ENCODE peak calls at places on chromosomes 7 and 10, in four cellular contexts. One of them, this sample, is unnamed.

GRCh38 chr7:12174931-12175330 is 36.2 kb upstream of the TMEM106B start:
- DNase-seq in GM12865: no peak
- DNase-seq in Peyer's patch: no peak
- DNase-seq in fibroblast of pulmonary artery: no peak
- DNase-seq in this sample: no peak

GRCh38 chr10:129717816-129718547 is 246.1 kb downstream of the EBF3 start:
- DNase-seq in fibroblast of pulmonary artery: no peak
- DNase-seq in GM12865: no peak
- DNase-seq in Peyer's patch: peak
- DNase-seq in this sample: no peak

GRCh38 chr10:104353325-104354048 is at the start of gene CFAP58:
- DNase-seq in Peyer's patch: peak
- DNase-seq in fibroblast of pulmonary artery: peak
- DNase-seq in GM12865: peak
- DNase-seq in this sample: peak

GRCh38 chr10:79056736-79057391 is 11.9 kb upstream of the ZMIZ1 start:
- DNase-seq in GM12865: no peak
- DNase-seq in Peyer's patch: peak
- DNase-seq in fibroblast of pulmonary artery: no peak
- DNase-seq in this sample: no peak

GRCh38 chr10:77970869-77971803 is 44.6 kb upstream of the DLG5 start:
- DNase-seq in fibroblast of pulmonary artery: peak
- DNase-seq in GM12865: no peak
- DNase-seq in Peyer's patch: peak
- DNase-seq in this sample: peak

GRCh38 chr7:34471844-34472243 is 186.2 kb upstream of the NPSR1 start:
- DNase-seq in GM12865: no peak
- DNase-seq in fibroblast of pulmonary artery: no peak
- DNase-seq in Peyer's patch: no peak
- DNase-seq in this sample: no peak

GRCh38 chr7:138891446-138891810 is 89.8 kb downstream of the KIAA1549 start:
- DNase-seq in GM12865: no peak
- DNase-seq in fibroblast of pulmonary artery: no peak
- DNase-seq in Peyer's patch: no peak
- DNase-seq in this sample: no peak

GRCh38 chr10:117168135-117168674 is 29.1 kb upstream of the KCNK18 start:
- DNase-seq in GM12865: peak
- DNase-seq in fibroblast of pulmonary artery: peak
- DNase-seq in Peyer's patch: peak
- DNase-seq in this sample: peak

GRCh38 chr7:82598958-82599357 is 155.4 kb upstream of the CACNA2D1 start:
- DNase-seq in fibroblast of pulmonary artery: peak
- DNase-seq in Peyer's patch: no peak
- DNase-seq in GM12865: no peak
- DNase-seq in this sample: no peak

GRCh38 chr7:125382401-125382800 is 452.8 kb upstream of the POT1 start:
- DNase-seq in GM12865: no peak
- DNase-seq in fibroblast of pulmonary artery: no peak
- DNase-seq in Peyer's patch: no peak
- DNase-seq in this sample: no peak

GRCh38 chr10:11759347-11759746 is 17.2 kb downstream of the ECHDC3 start:
- DNase-seq in fibroblast of pulmonary artery: no peak
- DNase-seq in GM12865: no peak
- DNase-seq in Peyer's patch: no peak
- DNase-seq in this sample: no peak

GRCh38 chr7:25770235-25770634 is 381.8 kb upstream of the NFE2L3 start:
- DNase-seq in GM12865: no peak
- DNase-seq in Peyer's patch: no peak
- DNase-seq in fibroblast of pulmonary artery: no peak
- DNase-seq in this sample: no peak

GRCh38 chr10:127973810-127974311 is 67.0 kb downstream of the PTPRE start:
- DNase-seq in Peyer's patch: peak
- DNase-seq in fibroblast of pulmonary artery: no peak
- DNase-seq in GM12865: no peak
- DNase-seq in this sample: no peak

GRCh38 chr7:45111298-45112223 is at the start of gene TBRG4:
- DNase-seq in fibroblast of pulmonary artery: peak
- DNase-seq in GM12865: peak
- DNase-seq in Peyer's patch: peak
- DNase-seq in this sample: peak
- TF ChIP-seq CTCF in fibroblast of pulmonary artery: peak
- TF ChIP-seq CTCF in GM12865: peak
- TF ChIP-seq CTCF in Peyer's patch: no peak
- TF ChIP-seq CTCF in this sample: peak

DNA sequence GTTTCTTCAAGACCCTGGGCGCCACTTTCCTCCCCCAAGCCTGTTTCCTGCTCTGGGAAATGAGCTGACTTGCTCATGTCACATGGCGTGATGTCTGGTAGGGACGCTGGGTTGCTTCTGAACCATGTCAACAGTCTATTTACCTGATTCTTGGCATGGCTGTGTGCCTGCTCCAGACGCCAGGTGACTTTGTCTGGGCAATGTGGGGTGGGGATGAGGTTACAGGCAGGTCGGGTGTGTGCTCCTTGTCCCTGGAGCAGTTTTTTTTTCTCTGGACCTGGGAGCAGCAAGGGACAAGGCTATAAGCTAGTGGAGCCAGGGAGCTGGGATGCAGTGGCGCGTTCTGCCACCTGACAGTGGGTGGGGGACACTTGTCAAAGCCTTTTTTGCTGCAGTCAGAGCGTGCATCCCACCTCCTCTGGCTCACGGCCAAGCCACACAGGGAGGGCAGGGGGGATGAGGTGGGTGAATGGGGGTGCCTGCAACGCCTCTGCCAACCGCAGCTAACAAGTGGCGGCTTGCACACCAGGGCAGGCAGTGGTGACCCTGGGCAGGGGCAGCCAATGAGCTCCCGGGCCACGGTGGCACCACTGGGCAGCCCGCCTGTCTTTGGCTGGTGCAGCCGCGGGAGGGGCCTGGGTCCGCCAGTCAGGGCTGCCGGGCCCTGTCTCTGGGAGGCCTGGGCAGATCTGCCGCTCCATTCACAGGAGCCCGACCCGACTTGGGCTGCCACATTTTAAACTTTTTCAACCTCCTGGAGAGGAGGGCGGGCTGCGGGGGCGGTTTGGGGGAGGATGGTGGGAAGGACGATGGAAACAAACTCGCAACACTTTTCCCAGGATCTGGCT is 22.9 kb downstream of the DNAJB12 start:
- DNase-seq in GM12865: peak
- DNase-seq in Peyer's patch: peak
- DNase-seq in fibroblast of pulmonary artery: peak
- DNase-seq in this sample: peak
- TF ChIP-seq CTCF in GM12865: peak
- TF ChIP-seq CTCF in Peyer's patch: peak
- TF ChIP-seq CTCF in fibroblast of pulmonary artery: no peak
- TF ChIP-seq CTCF in this sample: no peak

GRCh38 chr7:7237978-7238267 is 55.6 kb downstream of the C1GALT1 start:
- DNase-seq in GM12865: no peak
- DNase-seq in Peyer's patch: no peak
- DNase-seq in fibroblast of pulmonary artery: no peak
- DNase-seq in this sample: no peak

GRCh38 chr7:7242899-7243298 is 60.6 kb downstream of the C1GALT1 start:
- DNase-seq in fibroblast of pulmonary artery: no peak
- DNase-seq in GM12865: no peak
- DNase-seq in Peyer's patch: no peak
- DNase-seq in this sample: no peak

GRCh38 chr7:7237201-7237977 is 55.0 kb downstream of the C1GALT1 start:
- DNase-seq in Peyer's patch: no peak
- DNase-seq in fibroblast of pulmonary artery: no peak
- DNase-seq in GM12865: no peak
- DNase-seq in this sample: no peak

GRCh38 chr7:7236041-7236440 is 53.7 kb downstream of the C1GALT1 start:
- DNase-seq in GM12865: no peak
- DNase-seq in fibroblast of pulmonary artery: no peak
- DNase-seq in Peyer's patch: no peak
- DNase-seq in this sample: no peak

GRCh38 chr7:7239346-7239745 is 57.0 kb downstream of the C1GALT1 start:
- DNase-seq in fibroblast of pulmonary artery: no peak
- DNase-seq in GM12865: no peak
- DNase-seq in Peyer's patch: no peak
- DNase-seq in this sample: no peak
- TF ChIP-seq CTCF in fibroblast of pulmonary artery: no peak
- TF ChIP-seq CTCF in GM12865: no peak
- TF ChIP-seq CTCF in Peyer's patch: no peak
- TF ChIP-seq CTCF in this sample: no peak

GRCh38 chr7:134458341-134458805 is 527 bp downstream of the AKR1B1 start:
- DNase-seq in GM12865: peak
- DNase-seq in fibroblast of pulmonary artery: no peak
- DNase-seq in Peyer's patch: peak
- DNase-seq in this sample: peak
- TF ChIP-seq CTCF in GM12865: peak
- TF ChIP-seq CTCF in fibroblast of pulmonary artery: peak
- TF ChIP-seq CTCF in Peyer's patch: no peak
- TF ChIP-seq CTCF in this sample: peak

DNA sequence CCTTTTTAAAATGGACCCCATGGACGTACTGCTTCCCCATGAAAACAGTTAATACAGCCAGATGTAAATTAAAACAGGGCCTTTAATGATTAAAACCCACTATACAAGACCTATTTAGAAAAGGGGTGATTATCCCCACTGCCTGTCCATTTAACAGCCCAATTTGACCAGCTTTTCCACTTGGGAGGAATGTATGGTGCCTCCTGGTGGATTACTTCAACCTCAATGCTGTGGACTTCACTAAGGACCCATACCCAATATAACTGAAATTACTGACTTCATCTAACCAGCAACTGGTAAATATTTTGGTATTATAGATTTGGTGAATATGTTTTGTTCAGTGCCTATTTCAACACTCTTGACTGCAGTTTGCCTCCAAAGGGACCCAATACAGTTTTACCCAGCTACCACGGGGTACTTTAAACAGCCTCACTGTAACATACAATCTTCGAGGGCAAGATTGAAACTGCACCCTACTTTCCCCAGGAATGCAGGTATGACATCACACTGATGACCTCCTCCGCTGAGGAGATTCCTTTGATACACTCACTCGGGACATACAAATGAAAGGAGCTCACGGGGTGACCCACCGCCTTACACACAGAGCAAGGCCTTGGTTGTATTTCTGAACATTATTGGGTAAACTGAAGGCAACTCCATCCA is 192.8 kb downstream of the DNAJC1 start:
- DNase-seq in Peyer's patch: no peak
- DNase-seq in fibroblast of pulmonary artery: no peak
- DNase-seq in GM12865: no peak
- DNase-seq in this sample: no peak
- TF ChIP-seq CTCF in Peyer's patch: no peak
- TF ChIP-seq CTCF in fibroblast of pulmonary artery: no peak
- TF ChIP-seq CTCF in GM12865: no peak
- TF ChIP-seq CTCF in this sample: no peak